ENCODE peak calls at places on chromosomes 5 and 9, in seven cellular contexts. P is body of pancreas; E is naive thymus-derived CD4-positive, alpha-beta T cell; K is suprapubic skin; I is tibial nerve; J is small intestine; M is iPS DF 6.9. S is an unnamed sample.

GRCh38 chr5:135391123-135391868 is 7.7 kb downstream of the MACROH2A1 start:
- DNase-seq in P (no peak), K (no peak), I (no peak), E (no peak), M (no peak), J (no peak), S (no peak)

GRCh38 chr5:167699434-167699833 is 592.0 kb upstream of the WWC1 start:
- DNase-seq in E (no peak), J (no peak), I (no peak), M (peak; percentile 84), P (no peak), K (no peak), S (peak; percentile 31)

GRCh38 chr9:106127771-106128170 is 433.4 kb downstream of the TMEM38B start:
- DNase-seq in I (no peak), J (no peak), E (no peak), M (no peak), P (no peak), K (no peak), S (no peak)

GRCh38 chr9:97591535-97591934 is 41.6 kb downstream of the TSTD2 start:
- DNase-seq in I (no peak), E (no peak), P (no peak), J (no peak), M (no peak), K (no peak), S (no peak)

GRCh38 chr9:10331157-10331556 is 281.6 kb downstream of the PTPRD start:
- DNase-seq in I (no peak), E (no peak), J (no peak), M (no peak), K (no peak), P (no peak), S (no peak)

GRCh38 chr5:72093231-72093630 is 14.0 kb upstream of the MAP1B start:
- DNase-seq in J (no peak), P (no peak), I (no peak), M (no peak), K (no peak), E (no peak), S (no peak)

GRCh38 chr5:76216748-76217147 is 133.6 kb downstream of the SV2C start:
- DNase-seq in E (no peak), I (no peak), M (no peak), K (no peak), J (no peak), P (no peak), S (no peak)

GRCh38 chr5:62138607-62139006 is 167.4 kb upstream of the KIF2A start:
- DNase-seq in I (no peak), P (no peak), M (peak; percentile 33), K (no peak), E (no peak), J (no peak), S (no peak)

GRCh38 chr9:91036826-91037510 is 235.3 kb downstream of the SYK start:
- DNase-seq in K (peak; percentile 91), M (peak; percentile 43), P (peak; percentile 77), E (peak; percentile 60), I (peak; percentile 77), J (peak; percentile 91), S (peak; percentile 87)

GRCh38 chr9:96069821-96070220 is 194.3 kb downstream of the ERCC6L2 start:
- DNase-seq in P (no peak), K (no peak), E (no peak), I (no peak), M (no peak), J (no peak), S (no peak)

GRCh38 chr5:169165052-169165451 is 135.9 kb downstream of the SLIT3 start:
- DNase-seq in P (no peak), K (no peak), J (no peak), M (no peak), I (no peak), E (no peak), S (no peak)

GRCh38 chr5:139710370-139711066 is 62.4 kb downstream of the CXXC5 start:
- DNase-seq in I (no peak), M (no peak), J (no peak), K (no peak), E (peak; percentile 67), P (peak; percentile 73), S (peak; percentile 66)

GRCh38 chr9:137680445-137681358 is 61.9 kb downstream of the EHMT1 start:
- DNase-seq in P (peak; percentile 31), K (no peak), E (no peak), I (no peak), J (no peak), M (no peak), S (no peak)

GRCh38 chr9:4344946-4345345 is 45.1 kb upstream of the GLIS3 start:
- DNase-seq in P (peak; percentile 33), J (peak; percentile 72), K (no peak), I (no peak), E (no peak), M (no peak), S (no peak)

GRCh38 chr5:108143581-108143980 is 238.3 kb downstream of the FBXL17 start:
- DNase-seq in J (no peak), M (no peak), I (no peak), P (no peak), E (no peak), K (no peak), S (no peak)

GRCh38 chr9:122309861-122310260 is 45.2 kb downstream of the MRRF start:
- DNase-seq in P (no peak), I (no peak), K (no peak), M (no peak), J (no peak), E (no peak), S (no peak)

GRCh38 chr9:129109504-129109903 is 1.1 kb downstream of the CRAT start:
- DNase-seq in K (peak; percentile 86), M (no peak), I (peak; percentile 52), P (peak; percentile 49), J (peak; percentile 46), E (peak; percentile 28), S (peak; percentile 53)

GRCh38 chr5:100676807-100677631 is 141.8 kb downstream of the FAM174A start:
- DNase-seq in M (no peak), I (no peak), K (no peak), J (peak; percentile 3), P (no peak), E (no peak), S (no peak)

GRCh38 chr9:101739311-101739710 is 864 bp upstream of the GRIN3A start:
- DNase-seq in M (no peak), J (no peak), P (no peak), I (no peak), E (no peak), K (no peak), S (no peak)

GRCh38 chr9:85009251-85009650 is 339.7 kb downstream of the NTRK2 start:
- DNase-seq in I (no peak), J (no peak), K (no peak), M (no peak), E (no peak), P (no peak), S (no peak)

GRCh38 chr5:50807661-50808060 is 141.2 kb downstream of the PARP8 start:
- DNase-seq in K (no peak), I (no peak), E (no peak), P (no peak), J (no peak), M (no peak), S (no peak)

GRCh38 chr5:76785493-76785892 is 33.3 kb upstream of the F2RL1 start:
- DNase-seq in J (peak; percentile 98), I (no peak), E (no peak), P (no peak), M (no peak), K (no peak), S (no peak)

GRCh38 chr5:35136386-35136785 is 88.6 kb upstream of the AGXT2 start:
- DNase-seq in I (no peak), J (no peak), P (no peak), K (no peak), E (no peak), M (no peak), S (no peak)

GRCh38 chr5:2747372-2748179 is 3.9 kb downstream of the IRX2 start:
- DNase-seq in K (peak; percentile 57), P (no peak), E (no peak), J (no peak), M (no peak), I (no peak), S (no peak)

GRCh38 chr9:109537288-109537687 is 39.2 kb upstream of the PTPN3 start:
- DNase-seq in I (no peak), J (no peak), E (no peak), M (no peak), P (no peak), K (no peak), S (no peak)

GRCh38 chr5:65525726-65526125 is 37.2 kb downstream of the CENPK start:
- DNase-seq in P (no peak), K (no peak), E (no peak), M (no peak), I (no peak), J (no peak), S (no peak)

GRCh38 chr5:151319334-151319733 is 15.8 kb upstream of the SLC36A3 start:
- DNase-seq in E (no peak), K (no peak), P (peak; percentile 18), I (peak; percentile 24), J (peak; percentile 8), M (no peak), S (peak; percentile 29)

GRCh38 chr9:107869111-107869510 is 379.5 kb upstream of the KLF4 start:
- DNase-seq in P (no peak), I (no peak), J (no peak), E (no peak), M (no peak), K (no peak), S (no peak)
- H3K4me1 ChIP-seq in P (no peaks in the 10 kb centered on the region), I (no peaks in the 10 kb centered on the region), J (no peaks in the 10 kb centered on the region), E (no peaks in the 10 kb centered on the region), M (peaks cover 2% of the 10 kb centered on the region), K (no peaks in the 10 kb centered on the region), S (no peaks in the 10 kb centered on the region)

GRCh38 chr9:34522971-34523797 is at the start of gene ENHO:
- DNase-seq in E (peak; percentile 90), I (peak; percentile 73), P (peak; percentile 92), K (peak; percentile 86), J (peak; percentile 84), M (no peak), S (peak; percentile 89)
- H3K4me3 ChIP-seq in E (peak within 1 kb of the TSS; percentile 66), I (peak within 1 kb of the TSS; percentile 38), P (no peak within 1 kb of the TSS), K (peak within 1 kb of the TSS; percentile 61), J (peak within 1 kb of the TSS; percentile 5), M (peak within 1 kb of the TSS; percentile 53), S (peak within 1 kb of the TSS; percentile 34)

GRCh38 chr9:17630531-17630949 is 51.7 kb downstream of the SH3GL2 start:
- DNase-seq in E (no peak), K (no peak), J (no peak), M (no peak), I (no peak), P (no peak), S (no peak)
- H3K27ac ChIP-seq in E (no peak overlapping the region), K (no peak overlapping the region), J (no peak overlapping the region), M (no peak overlapping the region), I (no peak overlapping the region), P (no peak overlapping the region), S (no peak overlapping the region)

DNA sequence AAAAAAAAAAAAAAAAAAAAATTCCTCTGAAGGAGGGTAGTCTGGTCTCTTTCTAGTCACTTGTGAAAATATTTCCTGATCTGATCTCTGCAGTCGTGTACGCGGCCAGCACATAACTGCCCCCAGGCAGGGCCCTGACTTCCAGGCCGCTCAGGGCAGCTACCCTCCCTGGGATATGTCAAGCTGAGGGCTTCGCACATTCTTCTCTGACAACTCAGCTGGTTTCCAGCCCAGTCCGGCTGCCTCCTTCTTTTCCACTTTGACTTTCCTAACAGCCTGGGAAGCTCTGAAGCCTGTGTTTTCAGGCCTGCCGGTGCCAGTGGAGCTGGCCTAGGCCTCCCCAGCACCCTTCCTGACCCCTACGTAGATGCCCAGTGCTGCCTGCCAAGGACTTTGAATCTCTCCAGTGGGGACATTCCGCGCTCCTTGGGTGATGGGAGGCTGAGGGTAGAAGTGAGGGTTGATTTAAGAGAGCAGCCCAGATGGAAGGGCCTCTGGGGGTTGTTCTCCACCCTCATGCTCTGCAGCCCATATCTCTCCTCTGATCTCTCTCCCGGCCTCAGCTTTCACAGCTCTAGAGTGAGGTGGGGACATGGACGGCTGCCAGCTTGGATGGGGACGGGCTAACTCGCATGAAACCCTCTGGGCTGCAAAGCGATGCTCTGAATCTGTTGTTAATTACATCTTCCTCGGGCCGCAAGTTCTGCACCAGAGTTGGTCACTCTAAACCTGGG is 20.7 kb downstream of the COL5A1 start:
- DNase-seq in J (no peak), M (no peak), I (no peak), E (no peak), P (peak; percentile 30), K (peak; percentile 75), S (no peak)
- H3K4me1 ChIP-seq in J (no peaks in the 10 kb centered on the region), M (peaks cover 5% of the 10 kb centered on the region), I (peaks cover 26% of the 10 kb centered on the region), E (no peaks in the 10 kb centered on the region), P (no peaks in the 10 kb centered on the region), K (peaks cover 31% of the 10 kb centered on the region), S (peaks cover 3% of the 10 kb centered on the region)

S was measured in SJCRH30.